ENCODE peak calls at places on chromosomes 5 and 9, in six cellular contexts. S, K, Q, X, F and P are unnamed samples.

GRCh38 chr9:87861332-87861731 is 21.3 kb upstream of the SPATA31E1 start:
- DNase-seq in X (no peak), K (no peak), F (no peak), S (no peak), Q (no peak), P (no peak)

GRCh38 chr5:169706758-169707450 is 69.8 kb downstream of the DOCK2 start:
- DNase-seq in F (no peak), Q (no peak), S (no peak), X (no peak), K (peak), P (no peak)

GRCh38 chr9:81465468-81466002 is 223.8 kb downstream of the TLE1 start:
- DNase-seq in F (no peak), X (no peak), Q (no peak), K (peak), S (no peak), P (no peak)

GRCh38 chr5:74266132-74266531 is 374.4 kb downstream of the ENC1 start:
- DNase-seq in K (no peak), F (no peak), S (no peak), Q (no peak), X (no peak), P (no peak)

GRCh38 chr5:116482394-116482793 is 92.2 kb downstream of the SEMA6A start:
- DNase-seq in F (no peak), Q (no peak), K (peak), S (no peak), X (no peak), P (no peak)

GRCh38 chr9:113631811-113632665 is 168.5 kb downstream of the RGS3 start:
- DNase-seq in S (no peak), K (no peak), Q (no peak), F (no peak), X (no peak), P (no peak)

GRCh38 chr5:130773813-130774212 is 391.2 kb downstream of the HINT1 start:
- DNase-seq in Q (no peak), X (no peak), K (no peak), F (no peak), S (no peak), P (no peak)

GRCh38 chr5:176362098-176362442 is 506 bp upstream of the KIAA1191 start:
- DNase-seq in K (no peak), X (no peak), Q (no peak), S (no peak), F (no peak), P (no peak)

GRCh38 chr9:71223953-71224538 is 102.6 kb upstream of the TRPM3 start:
- DNase-seq in X (peak), Q (no peak), F (no peak), K (peak), S (no peak), P (no peak)

GRCh38 chr9:135349963-135350360 is 129.6 kb upstream of the PPP1R26 start:
- DNase-seq in Q (no peak), K (no peak), X (no peak), F (no peak), S (peak), P (no peak)

GRCh38 chr5:178287791-178288105 is 55.1 kb upstream of the PHYKPL start:
- DNase-seq in X (no peak), K (peak), Q (no peak), S (peak), F (no peak), P (no peak)

GRCh38 chr5:159786901-159787691 is 129.2 kb upstream of the ADRA1B start:
- DNase-seq in K (peak), S (peak), X (no peak), Q (no peak), F (no peak), P (no peak)

GRCh38 chr9:130661461-130662098 is 2.8 kb upstream of the PRDM12 start:
- DNase-seq in S (no peak), F (no peak), Q (no peak), K (no peak), X (peak), P (no peak)

GRCh38 chr9:101907466-101907865 is 169.0 kb upstream of the GRIN3A start:
- DNase-seq in X (no peak), S (no peak), F (no peak), Q (no peak), K (no peak), P (no peak)

GRCh38 chr9:86413966-86414880 is 60.0 kb upstream of the TUT7 start:
- DNase-seq in S (no peak), X (peak), Q (no peak), K (peak), F (no peak), P (no peak)

GRCh38 chr9:6739218-6739617 is 18.6 kb upstream of the KDM4C start:
- DNase-seq in X (no peak), S (no peak), F (no peak), Q (no peak), K (peak), P (no peak)

GRCh38 chr9:33159058-33159759 is 7.9 kb downstream of the B4GALT1 start:
- DNase-seq in Q (no peak), S (peak), X (no peak), K (peak), F (peak), P (no peak)

GRCh38 chr5:43646997-43647396 is 44.0 kb downstream of the NNT start:
- DNase-seq in S (no peak), Q (no peak), F (no peak), X (no peak), K (no peak), P (no peak)

GRCh38 chr5:14269395-14269794 is 126.3 kb downstream of the TRIO start:
- DNase-seq in K (no peak), S (no peak), Q (no peak), X (no peak), F (no peak), P (no peak)

GRCh38 chr5:87308024-87308423 is 40.3 kb downstream of the RASA1 start:
- DNase-seq in Q (no peak), F (peak), S (no peak), X (no peak), K (no peak), P (no peak)

GRCh38 chr5:157994271-157994691 is 135.3 kb upstream of the CLINT1 start:
- DNase-seq in S (no peak), F (no peak), K (no peak), X (no peak), Q (no peak), P (no peak)

GRCh38 chr9:75974006-75974766 is 83.7 kb downstream of the PCSK5 start:
- DNase-seq in Q (no peak), X (no peak), F (no peak), K (peak), S (no peak), P (no peak)

GRCh38 chr9:80097476-80097875 is 525.7 kb downstream of the TLE4 start:
- DNase-seq in K (no peak), Q (no peak), X (no peak), S (no peak), F (no peak), P (no peak)

GRCh38 chr9:91690540-91691249 is 259.3 kb downstream of the ROR2 start:
- DNase-seq in K (no peak), Q (no peak), S (no peak), F (no peak), X (no peak), P (no peak)

GRCh38 chr5:114449836-114450515 is 88.1 kb downstream of the KCNN2 start:
- DNase-seq in S (peak), F (peak), Q (peak), X (peak), K (peak), P (peak)

GRCh38 chr9:127180457-127181314 is 58.3 kb upstream of the ANGPTL2 start:
- DNase-seq in Q (peak), X (no peak), F (no peak), K (no peak), S (peak), P (no peak)

GRCh38 chr9:133783331-133783731 is 45.2 kb upstream of the SARDH start:
- DNase-seq in S (peak), Q (no peak), K (no peak), F (no peak), X (no peak), P (no peak)

GRCh38 chr9:133780962-133781827 is 43.0 kb upstream of the SARDH start:
- DNase-seq in X (no peak), S (peak), Q (no peak), K (no peak), F (no peak), P (no peak)

GRCh38 chr9:133780404-133780945 is 42.3 kb upstream of the SARDH start:
- DNase-seq in X (no peak), F (no peak), K (no peak), S (peak), Q (no peak), P (no peak)

GRCh38 chr9:133781828-133782135 is 43.6 kb upstream of the SARDH start:
- DNase-seq in Q (no peak), K (no peak), F (no peak), X (no peak), S (peak), P (no peak)

DNA sequence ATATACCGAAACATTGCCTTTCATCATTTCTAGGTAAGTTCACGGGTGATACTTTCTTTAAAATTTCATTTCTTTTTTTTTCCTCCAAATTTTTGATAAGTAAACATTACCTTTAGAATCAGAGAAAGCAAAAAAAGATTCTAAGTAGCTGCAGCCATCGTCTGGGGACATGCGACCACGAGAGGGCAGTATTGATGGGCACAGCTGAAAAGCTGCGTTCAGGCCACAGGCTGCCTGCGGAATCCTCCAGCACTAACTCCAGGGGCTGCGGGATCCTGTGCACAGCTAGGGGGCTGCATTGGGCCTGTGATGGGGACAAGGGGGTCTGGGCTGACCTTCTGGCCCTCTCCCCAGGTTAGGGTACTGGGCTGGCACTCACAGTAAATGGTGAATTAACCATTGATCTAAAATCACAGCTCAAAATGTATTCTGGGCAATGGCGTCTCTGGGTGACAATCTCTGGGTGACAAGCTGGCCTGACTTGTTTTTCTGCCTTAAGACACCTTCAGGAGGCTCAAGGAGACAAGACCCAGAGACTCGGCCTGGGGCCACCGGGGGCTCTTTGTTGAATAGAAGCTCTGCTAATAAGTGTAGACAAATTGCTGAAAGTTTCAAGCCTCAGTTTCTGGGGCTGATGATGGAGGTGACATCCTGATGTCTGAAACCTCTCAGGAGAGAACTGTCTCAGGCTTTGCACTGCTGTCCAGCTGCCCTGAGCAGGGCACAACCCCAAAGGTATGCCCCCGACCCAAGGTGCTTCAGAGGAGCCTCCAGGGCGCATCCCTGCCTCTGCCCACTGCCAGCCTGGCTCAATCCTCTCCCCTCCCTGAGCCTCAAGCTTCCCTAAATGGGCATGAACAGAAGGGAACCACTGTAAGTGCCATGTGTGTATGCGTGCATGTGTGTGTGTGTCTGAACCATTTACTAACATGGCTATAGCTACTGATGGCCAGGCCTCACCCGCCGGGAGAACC is 44.3 kb upstream of the SARDH start:
- DNase-seq in X (peak), F (no peak), Q (peak), K (peak), S (peak), P (peak)
- TF ChIP-seq CTCF in X (peak), F (peak), Q (peak), K (peak), S (peak), P (peak)

DNA sequence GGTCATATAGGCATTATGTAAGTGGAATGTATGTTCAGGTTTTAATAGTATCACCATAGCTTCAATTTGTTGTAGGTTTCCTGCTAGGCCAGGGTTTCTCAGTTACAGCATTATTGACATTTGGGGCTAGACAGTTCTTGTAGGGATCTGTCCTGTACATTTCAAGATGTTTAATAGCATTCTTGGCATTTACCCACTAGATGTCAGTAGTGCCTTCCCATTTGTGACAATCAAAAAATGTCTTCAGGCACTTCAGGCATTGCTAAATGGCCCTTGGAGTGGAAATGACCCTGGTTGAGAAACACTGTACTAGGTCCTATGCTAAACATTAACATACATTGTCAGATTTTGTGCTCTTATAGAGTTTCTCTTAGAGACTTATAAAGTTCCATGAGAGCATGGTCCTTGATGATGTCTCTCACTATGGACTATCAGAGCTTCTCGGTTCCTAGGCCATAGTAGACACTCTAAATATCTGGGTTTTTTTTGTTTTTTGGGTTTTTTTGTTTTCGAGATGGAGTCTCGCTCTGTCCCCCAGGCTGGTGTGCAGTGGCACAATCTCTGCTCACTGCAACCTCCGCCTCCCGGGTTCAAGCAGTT is 1.4 kb downstream of the KIF20A start:
- DNase-seq in K (peak), X (peak), F (peak), S (no peak), Q (no peak), P (peak)
- TF ChIP-seq CTCF in K (peak), X (peak), F (peak), S (no peak), Q (no peak), P (peak)

GRCh38 chr5:95113489-95113888 is 171.4 kb downstream of the MCTP1 start:
- DNase-seq in K (peak), S (no peak), F (no peak), X (peak), Q (no peak), P (no peak)
- TF ChIP-seq CTCF in K (no peak), S (no peak), F (no peak), X (no peak), Q (no peak), P (no peak)

GRCh38 chr9:93112116-93112863 is 16.3 kb downstream of the CARD19 start:
- DNase-seq in X (no peak), Q (no peak), K (no peak), S (peak), F (no peak), P (no peak)

GRCh38 chr9:93112864-93113389 is 16.9 kb downstream of the CARD19 start:
- DNase-seq in F (peak), K (no peak), X (no peak), Q (no peak), S (peak), P (no peak)

GRCh38 chr9:93111001-93111370 is 15.0 kb downstream of the CARD19 start:
- DNase-seq in Q (no peak), K (no peak), F (no peak), X (no peak), S (peak), P (no peak)

GRCh38 chr9:93110400-93110855 is 14.4 kb downstream of the CARD19 start:
- DNase-seq in Q (no peak), S (peak), F (peak), K (no peak), X (no peak), P (no peak)

GRCh38 chr9:93111371-93112115 is 15.5 kb downstream of the CARD19 start:
- DNase-seq in K (no peak), X (no peak), Q (no peak), S (peak), F (peak), P (no peak)
- TF ChIP-seq CTCF in K (no peak), X (no peak), Q (no peak), S (no peak), F (no peak), P (no peak)

GRCh38 chr5:173143567-173143966 is 764 bp upstream of the BNIP1 start:
- DNase-seq in K (no peak), S (no peak), X (no peak), F (peak), Q (no peak), P (no peak)
- TF ChIP-seq CTCF in K (no peak), S (no peak), X (no peak), F (no peak), Q (no peak), P (no peak)

GRCh38 chr5:171858303-171858702 is 72.7 kb downstream of the SMIM23 start:
- DNase-seq in X (peak), S (no peak), Q (no peak), K (peak), F (no peak), P (no peak)
- TF ChIP-seq CTCF in X (peak), S (peak), Q (no peak), K (peak), F (peak), P (peak)